ENCODE peak calls at places on chromosome 15, in eight cellular contexts. S, P, H, Y, M, I, R and Z are unnamed samples.

GRCh38 chr15:71448688-71449114 is 333.4 kb downstream of the THSD4 start:
- DNase-seq in I (no peak), Y (peak), S (peak), R (peak), M (no peak), H (no peak), P (no peak), Z (peak)

GRCh38 chr15:52010633-52011595 is 8.1 kb upstream of the MAPK6 start:
- DNase-seq in P (no peak), I (no peak), H (no peak), S (no peak), R (no peak), Y (peak), M (no peak), Z (no peak)

GRCh38 chr15:33852570-33852969 is 115.7 kb upstream of the CHRM5 start:
- DNase-seq in R (no peak), Y (peak), M (no peak), I (no peak), H (no peak), P (no peak), S (no peak), Z (no peak)

GRCh38 chr15:98124576-98124975 is 164.1 kb downstream of the ARRDC4 start:
- DNase-seq in P (no peak), I (no peak), S (no peak), R (no peak), H (no peak), M (no peak), Y (peak), Z (no peak)

GRCh38 chr15:82080774-82081173 is 35.0 kb upstream of the MEX3B start:
- DNase-seq in I (no peak), H (no peak), S (no peak), Y (no peak), M (no peak), P (no peak), R (no peak), Z (no peak)

GRCh38 chr15:57503051-57503702 is 88.5 kb upstream of the MYZAP start:
- DNase-seq in Y (no peak), I (no peak), R (peak), P (no peak), M (no peak), S (no peak), H (no peak), Z (no peak)

GRCh38 chr15:66075947-66076346 is 177.6 kb downstream of the MEGF11 start:
- DNase-seq in Y (no peak), P (no peak), H (no peak), R (no peak), M (no peak), S (no peak), I (no peak), Z (no peak)

GRCh38 chr15:63475670-63476069 is 28.7 kb upstream of the USP3 start:
- DNase-seq in H (no peak), P (no peak), R (no peak), S (no peak), I (no peak), Y (no peak), M (no peak), Z (no peak)

GRCh38 chr15:101050647-101051290 is 131.6 kb downstream of the LRRK1 start:
- DNase-seq in Y (no peak), P (peak), I (peak), H (no peak), S (no peak), M (peak), R (no peak), Z (peak)

GRCh38 chr15:70152070-70152480 is 54.4 kb upstream of the TLE3 start:
- DNase-seq in P (no peak), I (no peak), Y (no peak), S (no peak), H (no peak), R (peak), M (no peak), Z (no peak)

GRCh38 chr15:53384417-53384816 is 375.0 kb downstream of the WDR72 start:
- DNase-seq in Y (no peak), I (peak), P (no peak), S (no peak), H (no peak), M (no peak), R (peak), Z (no peak)

GRCh38 chr15:100525894-100526512 is 2.7 kb downstream of the CERS3 start:
- DNase-seq in P (peak), R (no peak), I (no peak), S (no peak), Y (no peak), H (no peak), M (no peak), Z (no peak)

GRCh38 chr15:63831041-63831440 is 2.7 kb downstream of the HERC1 start:
- DNase-seq in R (no peak), H (no peak), Y (no peak), S (no peak), M (no peak), P (no peak), I (no peak), Z (no peak)

GRCh38 chr15:72340366-72340765 is 20.4 kb upstream of the CELF6 start:
- DNase-seq in I (no peak), M (no peak), H (no peak), S (no peak), P (no peak), R (no peak), Y (no peak), Z (no peak)

GRCh38 chr15:70323111-70323851 is 225.6 kb upstream of the TLE3 start:
- DNase-seq in P (no peak), H (no peak), I (no peak), M (no peak), R (no peak), S (peak), Y (no peak), Z (no peak)

GRCh38 chr15:96296264-96296663 is 34.2 kb upstream of the NR2F2 start:
- DNase-seq in M (no peak), P (no peak), R (no peak), S (no peak), I (no peak), H (no peak), Y (peak), Z (no peak)

GRCh38 chr15:100779331-100780207 is 100.1 kb upstream of the ALDH1A3 start:
- DNase-seq in M (peak), Y (no peak), S (no peak), I (peak), P (no peak), R (no peak), H (no peak), Z (no peak)

GRCh38 chr15:74793135-74794028 is 11.5 kb downstream of the CSK start:
- DNase-seq in M (no peak), P (no peak), I (peak), R (no peak), Y (no peak), S (no peak), H (no peak), Z (no peak)

GRCh38 chr15:65981837-65982696 is 112.8 kb downstream of the RAB11A start:
- DNase-seq in Y (peak), H (peak), M (no peak), R (peak), P (peak), I (peak), S (no peak), Z (peak)

GRCh38 chr15:43135351-43135750 is 2.0 kb downstream of the TMEM62 start:
- DNase-seq in I (no peak), P (no peak), M (no peak), Y (no peak), S (no peak), H (no peak), R (no peak), Z (no peak)

GRCh38 chr15:50182233-50183013 is 427 bp downstream of the SLC27A2 start:
- DNase-seq in P (peak), S (no peak), H (peak), R (peak), M (no peak), I (peak), Y (peak), Z (peak)

GRCh38 chr15:79439236-79439635 is 7.1 kb downstream of the MINAR1 start:
- DNase-seq in I (no peak), P (no peak), R (no peak), Y (no peak), M (no peak), H (no peak), S (no peak), Z (no peak)

GRCh38 chr15:77836116-77836798 is 203.5 kb upstream of the LINGO1 start:
- DNase-seq in M (peak), Y (peak), I (peak), R (no peak), H (no peak), S (no peak), P (no peak), Z (no peak)

GRCh38 chr15:98873441-98874218 is 134.0 kb downstream of the PGPEP1L start:
- DNase-seq in H (peak), I (no peak), S (no peak), R (no peak), P (no peak), Y (peak), M (no peak), Z (no peak)

GRCh38 chr15:50736823-50737222 is 28.7 kb downstream of the SPPL2A start:
- DNase-seq in I (no peak), R (no peak), H (no peak), S (no peak), Y (no peak), P (no peak), M (no peak), Z (no peak)

GRCh38 chr15:89326316-89326715 is 8.3 kb downstream of the POLG start:
- DNase-seq in Y (no peak), H (no peak), P (no peak), I (no peak), M (no peak), R (no peak), S (no peak), Z (no peak)

GRCh38 chr15:93141373-93141790 is 52.4 kb upstream of the RGMA start:
- DNase-seq in Y (no peak), I (no peak), S (no peak), P (no peak), H (no peak), R (no peak), M (no peak), Z (no peak)

GRCh38 chr15:95742836-95743235 is 587.7 kb upstream of the NR2F2 start:
- DNase-seq in H (no peak), R (no peak), S (no peak), M (no peak), P (no peak), Y (no peak), I (no peak), Z (no peak)

GRCh38 chr15:34588046-34588674 is 4.7 kb upstream of the GOLGA8B start:
- DNase-seq in P (no peak), M (no peak), R (peak), I (no peak), Y (peak), S (peak), H (no peak), Z (no peak)

GRCh38 chr15:101023501-101024110 is 104.4 kb downstream of the LRRK1 start:
- DNase-seq in Y (no peak), P (no peak), H (no peak), R (peak), I (no peak), M (no peak), S (no peak), Z (no peak)

GRCh38 chr15:93286456-93286855 is 197.4 kb upstream of the RGMA start:
- DNase-seq in Y (no peak), M (no peak), R (no peak), P (no peak), S (no peak), H (no peak), I (no peak), Z (no peak)

GRCh38 chr15:77030042-77030927 is 35.4 kb downstream of the PSTPIP1 start:
- DNase-seq in I (peak), M (peak), R (peak), P (peak), Y (no peak), S (no peak), H (peak), Z (peak)

GRCh38 chr15:23866832-23867231 is 179.7 kb upstream of the NDN start:
- DNase-seq in H (no peak), Y (no peak), P (no peak), R (no peak), M (no peak), I (no peak), S (no peak), Z (no peak)

GRCh38 chr15:47985568-47985967 is 135.2 kb upstream of the SLC24A5 start:
- DNase-seq in I (no peak), R (no peak), H (no peak), P (no peak), S (no peak), Y (no peak), M (no peak), Z (no peak)

GRCh38 chr15:47987461-47987860 is 133.3 kb upstream of the SLC24A5 start:
- DNase-seq in Y (no peak), P (no peak), R (no peak), S (no peak), H (no peak), M (no peak), I (no peak), Z (no peak)

GRCh38 chr15:47988564-47988963 is 132.2 kb upstream of the SLC24A5 start:
- DNase-seq in I (no peak), R (no peak), P (no peak), H (no peak), M (no peak), S (no peak), Y (no peak), Z (no peak)

GRCh38 chr15:47990821-47991220 is 130.0 kb upstream of the SLC24A5 start:
- DNase-seq in I (no peak), R (no peak), P (no peak), Y (no peak), H (no peak), M (no peak), S (no peak), Z (no peak)

GRCh38 chr15:47987908-47988532 is 132.8 kb upstream of the SLC24A5 start:
- DNase-seq in Y (peak), P (no peak), I (no peak), R (peak), H (no peak), M (no peak), S (peak), Z (no peak)
- TF ChIP-seq CTCF in Y (peak), P (peak), I (peak), R (peak), H (peak), M (peak), S (peak), Z (peak)

GRCh38 chr15:68631621-68632051 is 52.8 kb downstream of the CORO2B start:
- DNase-seq in M (no peak), I (no peak), Y (no peak), S (no peak), P (no peak), H (no peak), R (no peak), Z (no peak)
- TF ChIP-seq CTCF in M (peak), I (no peak), Y (no peak), S (no peak), P (peak), H (no peak), R (no peak), Z (no peak)

GRCh38 chr15:26864664-26865191 is 2.1 kb upstream of the GABRA5 start:
- DNase-seq in Y (peak), H (no peak), S (no peak), R (peak), I (no peak), P (no peak), M (no peak), Z (no peak)
- TF ChIP-seq CTCF in Y (peak), H (peak), S (peak), R (no peak), I (peak), P (peak), M (peak), Z (no peak)

DNA sequence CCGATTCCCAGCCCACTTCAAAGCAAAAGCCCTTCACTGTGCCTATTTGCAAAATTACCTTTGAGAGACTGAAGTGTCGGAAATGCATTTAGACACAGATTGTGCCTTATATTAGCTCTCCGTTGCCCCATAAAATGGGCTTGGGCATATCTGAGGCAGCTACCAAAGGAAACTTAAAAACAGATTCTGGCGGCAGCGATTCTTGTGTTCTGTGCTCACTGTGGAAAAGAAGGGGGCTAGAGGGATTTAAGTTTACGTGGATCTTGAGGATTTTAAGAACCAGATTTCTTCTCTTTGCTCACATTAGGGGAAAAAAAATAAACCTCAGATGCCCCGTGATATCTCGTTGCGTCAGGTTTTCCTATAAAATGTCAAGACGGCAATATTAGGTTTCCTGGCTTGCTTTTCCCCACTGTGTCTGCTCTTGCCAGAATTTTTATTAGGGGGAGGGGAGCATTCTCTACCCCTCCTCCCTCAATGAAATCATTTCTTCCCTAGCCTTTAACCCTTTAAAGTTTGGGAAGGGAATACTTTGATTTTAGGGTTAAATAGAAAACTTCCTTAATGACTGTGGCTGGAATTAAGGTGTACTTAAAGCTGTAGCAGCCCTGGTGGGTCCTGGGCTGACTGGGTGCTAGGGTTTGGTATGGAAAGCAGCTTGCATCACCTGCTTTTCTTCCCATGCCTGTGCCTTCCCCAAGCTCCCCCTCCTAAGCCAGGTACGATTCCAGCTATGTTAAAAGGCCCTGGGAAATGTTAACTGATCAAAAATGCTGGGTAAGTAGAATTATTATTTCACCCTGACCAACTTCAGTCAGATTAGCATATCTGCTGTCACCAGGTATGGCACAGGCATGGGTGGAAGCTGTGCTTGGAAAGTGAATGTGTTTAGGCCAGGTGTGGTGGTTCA is 73.8 kb downstream of the SMAD3 start:
- DNase-seq in R (no peak), P (no peak), I (no peak), S (no peak), M (no peak), H (no peak), Y (no peak), Z (no peak)
- TF ChIP-seq CTCF in R (no peak), P (no peak), I (no peak), S (no peak), M (no peak), H (no peak), Y (no peak), Z (no peak)

DNA sequence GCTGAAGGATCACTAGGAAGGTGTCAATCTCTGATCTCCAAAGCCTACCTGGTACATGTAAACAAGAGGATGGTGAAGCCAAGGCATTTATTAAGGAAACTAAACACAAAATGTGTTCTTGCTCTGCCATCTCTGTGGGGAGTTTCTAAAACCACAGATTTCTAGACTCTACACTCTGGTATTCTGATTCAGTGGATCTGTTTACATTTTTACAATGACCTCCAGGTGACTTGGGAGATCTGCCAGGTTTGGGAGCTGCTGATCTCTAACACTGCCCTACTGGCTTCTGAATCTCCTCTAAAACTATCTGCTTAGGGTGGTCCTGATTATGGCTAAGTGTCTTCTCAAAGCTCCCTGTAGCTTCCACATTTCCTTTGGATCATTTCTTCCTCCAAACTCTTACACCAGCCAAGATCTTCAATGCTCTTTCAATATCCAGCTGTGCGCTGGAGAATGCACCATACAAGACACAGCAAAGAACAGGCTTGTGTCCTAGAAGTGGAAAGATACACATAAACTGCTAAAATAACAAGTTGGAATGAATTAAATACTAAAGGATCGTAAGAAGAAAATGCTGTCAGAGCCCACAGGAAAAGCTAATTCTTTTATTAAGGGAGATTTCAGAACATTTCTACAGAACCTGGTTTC is 72.7 kb downstream of the GREM1 start:
- DNase-seq in S (no peak), I (no peak), M (no peak), R (no peak), P (no peak), Y (no peak), H (no peak), Z (no peak)
- TF ChIP-seq CTCF in S (no peak), I (no peak), M (no peak), R (no peak), P (no peak), Y (no peak), H (no peak), Z (no peak)

GRCh38 chr15:59764775-59765174 is 75.7 kb upstream of the BNIP2 start:
- DNase-seq in R (no peak), P (no peak), H (no peak), S (no peak), Y (no peak), I (no peak), M (no peak), Z (no peak)
- TF ChIP-seq CTCF in R (no peak), P (no peak), H (no peak), S (no peak), Y (no peak), I (no peak), M (no peak), Z (no peak)

DNA sequence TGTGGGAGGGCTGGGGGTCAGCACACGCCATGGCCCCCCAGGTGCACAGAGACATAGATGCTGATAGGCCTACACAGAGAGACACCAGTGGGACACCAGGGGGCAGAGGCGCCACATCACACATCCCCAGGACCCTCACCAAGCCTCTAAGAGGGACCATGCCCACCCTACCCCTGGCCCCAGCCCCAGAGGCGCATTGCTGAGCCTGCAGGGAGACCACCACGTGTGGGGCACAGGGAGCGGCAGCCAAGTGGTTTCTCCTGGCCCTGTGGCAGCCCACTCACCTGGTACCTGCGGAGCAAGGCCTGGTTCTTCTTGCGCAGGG is 1.2 kb downstream of the CCDC9B start:
- DNase-seq in I (no peak), Y (no peak), M (no peak), R (no peak), P (no peak), H (no peak), S (no peak), Z (no peak)
- TF ChIP-seq CTCF in I (no peak), Y (no peak), M (peak), R (no peak), P (peak), H (no peak), S (peak), Z (no peak)

GRCh38 chr15:37824717-37825382 is 109.6 kb upstream of the TMCO5A start:
- DNase-seq in S (peak), M (no peak), H (no peak), Y (peak), I (no peak), P (no peak), R (no peak), Z (no peak)
- TF ChIP-seq CTCF in S (no peak), M (no peak), H (no peak), Y (no peak), I (no peak), P (no peak), R (no peak), Z (no peak)

GRCh38 chr15:85592148-85592547 is 202.6 kb downstream of the KLHL25 start:
- DNase-seq in I (no peak), P (no peak), Y (peak), H (no peak), R (no peak), M (no peak), S (no peak), Z (no peak)
- TF ChIP-seq CTCF in I (peak), P (peak), Y (no peak), H (no peak), R (no peak), M (peak), S (peak), Z (no peak)